ENCODE peak calls at places on chromosomes 16 and 17, in four cellular contexts. H, D, Z and X are unnamed samples.

GRCh38 chr16:30069575-30070462 is 4.3 kb downstream of the ALDOA start:
- DNase-seq in H (no peak), D (peak; percentile 56), Z (no peak), X (no peak)

GRCh38 chr17:44865921-44866320 is 18.2 kb downstream of the HIGD1B start:
- DNase-seq in H (no peak), D (no peak), Z (no peak), X (no peak)

GRCh38 chr16:60945225-60945624 is 1091.0 kb downstream of the CDH8 start:
- DNase-seq in H (no peak), D (peak; percentile 40), Z (no peak), X (no peak)

GRCh38 chr17:61412860-61413653 is 13.4 kb downstream of the TBX2 start:
- DNase-seq in H (no peak), D (no peak), Z (no peak), X (no peak)

GRCh38 chr17:28745777-28746473 is 2.1 kb downstream of the TRAF4 start:
- DNase-seq in H (no peak), D (peak; percentile 43), Z (peak; percentile 62), X (no peak)

GRCh38 chr17:4858068-4858879 is 25.1 kb downstream of the MINK1 start:
- DNase-seq in H (no peak), D (no peak), Z (no peak), X (no peak)

GRCh38 chr17:80807882-80808281 is 183.8 kb upstream of the CHMP6 start:
- DNase-seq in H (no peak), D (no peak), Z (no peak), X (no peak)

GRCh38 chr17:80068301-80069160 is 32.1 kb downstream of the CCDC40 start:
- DNase-seq in H (no peak), D (no peak), Z (no peak), X (no peak)

GRCh38 chr16:3861808-3862451 is 18.6 kb downstream of the CREBBP start:
- DNase-seq in H (no peak), D (peak; percentile 71), Z (no peak), X (no peak)

GRCh38 chr16:7521834-7522233 is 189.2 kb downstream of the RBFOX1 start:
- DNase-seq in H (no peak), D (no peak), Z (no peak), X (no peak)

GRCh38 chr17:17419166-17419565 is 57.6 kb upstream of the MED9 start:
- DNase-seq in H (no peak), D (no peak), Z (peak; percentile 30), X (no peak)

GRCh38 chr17:5702951-5703510 is 118.7 kb upstream of the NLRP1 start:
- DNase-seq in H (no peak), D (no peak), Z (no peak), X (no peak)

GRCh38 chr17:46984341-46984740 is 5.3 kb upstream of the RPRML start:
- DNase-seq in H (no peak), D (no peak), Z (no peak), X (no peak)

GRCh38 chr17:39737331-39737760 is 392 bp upstream of the GRB7 start:
- DNase-seq in H (no peak), D (no peak), Z (no peak), X (no peak)

GRCh38 chr17:63446981-63447687 is 1.0 kb upstream of the CYB561 start:
- DNase-seq in H (peak; percentile 19), D (no peak), Z (peak; percentile 65), X (peak; percentile 48)

GRCh38 chr16:75687361-75687760 is 10.6 kb upstream of the CPHXL2 start:
- DNase-seq in H (no peak), D (no peak), Z (no peak), X (no peak)

GRCh38 chr16:89257281-89257731 is 39.8 kb downstream of the ZNF778 start:
- DNase-seq in H (no peak), D (peak; percentile 33), Z (no peak), X (no peak)

GRCh38 chr16:11794447-11794846 is 2.6 kb downstream of the ZC3H7A start:
- DNase-seq in H (no peak), D (no peak), Z (no peak), X (no peak)

GRCh38 chr17:2777242-2777867 is 18.9 kb upstream of the RAP1GAP2 start:
- DNase-seq in H (no peak), D (no peak), Z (no peak), X (no peak)

GRCh38 chr16:15494231-15494630 is 59.8 kb downstream of the BMERB1 start:
- DNase-seq in H (no peak), D (no peak), Z (no peak), X (no peak)

GRCh38 chr16:55221836-55222235 is 102.2 kb upstream of the IRX6 start:
- DNase-seq in H (no peak), D (no peak), Z (no peak), X (no peak)

GRCh38 chr17:74427048-74427762 is 4.7 kb upstream of the GPRC5C start:
- DNase-seq in H (no peak), D (no peak), Z (no peak), X (no peak)

GRCh38 chr16:65200857-65201256 is 79.0 kb upstream of the CDH11 start:
- DNase-seq in H (no peak), D (no peak), Z (no peak), X (no peak)

GRCh38 chr17:77696720-77697460 is 261.6 kb upstream of the TNRC6C start:
- DNase-seq in H (no peak), D (no peak), Z (no peak), X (no peak)